ENCODE peak calls at places on chromosome 21, in four cellular contexts. J is progenitor cell of endocrine pancreas, V is NCI-H1694, N is right cardiac atrium. D is an unnamed sample.
A peak's percentile ranks its signal among the peaks of the same experiment; 100 is the strongest.

GRCh38 chr21:17797967-17798366 is 21.2 kb downstream of the C21orf91 start:
- DNase-seq in J (no peak), V (no peak), N (no peak), D (no peak)

GRCh38 chr21:45864436-45864835 is 117.1 kb upstream of the COL6A1 start:
- DNase-seq in J (no peak), V (no peak), N (no peak), D (no peak)

GRCh38 chr21:44012474-44013379 is 618 bp downstream of the TRAPPC10 start:
- DNase-seq in J (peak; percentile 67), V (peak; percentile 13), N (peak; percentile 85), D (peak; percentile 71)

GRCh38 chr21:32256873-32257620 is 21.8 kb downstream of the MIS18A start:
- DNase-seq in J (no peak), V (peak; percentile 99), N (peak; percentile 83), D (no peak)

GRCh38 chr21:31604591-31605190 is 54.8 kb upstream of the SOD1 start:
- DNase-seq in J (peak; percentile 41), V (peak; percentile 88), N (peak; percentile 86), D (peak; percentile 74)

GRCh38 chr21:34761758-34762330 is 93.0 kb downstream of the CLIC6 start:
- DNase-seq in J (no peak), V (no peak), N (no peak), D (no peak)

GRCh38 chr21:36265431-36265830 is 54.6 kb upstream of the MORC3 start:
- DNase-seq in J (no peak), V (no peak), N (no peak), D (no peak)

GRCh38 chr21:42038826-42039425 is 28.8 kb upstream of the ZBTB21 start:
- DNase-seq in J (no peak), V (peak; percentile 64), N (peak; percentile 15), D (no peak)

GRCh38 chr21:23249760-23250159 is 2251.6 kb downstream of the NCAM2 start:
- DNase-seq in J (no peak), V (no peak), N (no peak), D (no peak)

GRCh38 chr21:32826317-32827167 is 55.0 kb upstream of the PAXBP1 start:
- DNase-seq in J (no peak), V (peak; percentile 75), N (no peak), D (no peak)

GRCh38 chr21:26756491-26757159 is 88.6 kb downstream of the ADAMTS1 start:
- DNase-seq in J (no peak), V (no peak), N (no peak), D (no peak)

GRCh38 chr21:34644815-34645214 is 24.0 kb upstream of the CLIC6 start:
- DNase-seq in J (no peak), V (no peak), N (no peak), D (no peak)

GRCh38 chr21:39051561-39051949 is 131.7 kb downstream of the PSMG1 start:
- DNase-seq in J (no peak), V (no peak), N (no peak), D (no peak)

GRCh38 chr21:38925923-38926322 is 120.2 kb downstream of the ETS2 start:
- DNase-seq in J (no peak), V (no peak), N (peak; percentile 77), D (no peak)

GRCh38 chr21:42460391-42461184 is 35.4 kb downstream of the RSPH1 start:
- DNase-seq in J (no peak), V (no peak), N (no peak), D (no peak)

GRCh38 chr21:29022141-29022540 is 2.3 kb upstream of the USP16 start:
- DNase-seq in J (no peak), V (no peak), N (no peak), D (no peak)

GRCh38 chr21:39373634-39374033 is 24.7 kb upstream of the HMGN1 start:
- DNase-seq in J (no peak), V (peak; percentile 68), N (no peak), D (no peak)

GRCh38 chr21:38273745-38274544 is 17.2 kb downstream of the KCNJ15 start:
- DNase-seq in J (no peak), V (no peak), N (no peak), D (no peak)

GRCh38 chr21:43916691-43917514 is 51.9 kb downstream of the AGPAT3 start:
- DNase-seq in J (no peak), V (no peak), N (peak; percentile 64), D (no peak)

GRCh38 chr21:43333301-43334062 is 93.4 kb downstream of the SIK1 start:
- DNase-seq in J (peak; percentile 41), V (no peak), N (peak; percentile 79), D (peak; percentile 56)

GRCh38 chr21:43764576-43765495 is 11.3 kb downstream of the CSTB start:
- DNase-seq in J (no peak), V (no peak), N (peak; percentile 67), D (no peak)

GRCh38 chr21:44954281-44954771 is 14.5 kb downstream of the SLX9 start:
- DNase-seq in J (no peak), V (no peak), N (peak; percentile 51), D (no peak)

GRCh38 chr21:35658242-35658641 is 402.1 kb downstream of the SETD4 start:
- DNase-seq in J (no peak), V (no peak), N (no peak), D (no peak)

GRCh38 chr21:28632718-28633408 is 359.8 kb downstream of the LTN1 start:
- DNase-seq in J (no peak), V (no peak), N (no peak), D (peak; percentile 31)

GRCh38 chr21:41283211-41283818 is 33.3 kb upstream of the FAM3B start:
- DNase-seq in J (peak; percentile 31), V (peak; percentile 72), N (no peak), D (peak; percentile 55)

GRCh38 chr21:27526451-27526850 is 559.6 kb upstream of the ADAMTS5 start:
- DNase-seq in J (no peak), V (no peak), N (peak; percentile 57), D (no peak)

GRCh38 chr21:36839123-36839522 is 127.3 kb downstream of the HLCS start:
- DNase-seq in J (no peak), V (no peak), N (no peak), D (no peak)

GRCh38 chr21:14566889-14567288 is 20.8 kb upstream of the SAMSN1 start:
- DNase-seq in J (no peak), V (no peak), N (no peak), D (no peak)

D was measured in neuronal stem cell.